ENCODE peak calls at places on chromosomes 4 and X, in four cellular contexts. M, B, K and O are unnamed samples.

GRCh38 chr4:137226221-137226620 is 306.1 kb downstream of the PCDH18 start:
- DNase-seq in M (no peak), K (no peak), B (no peak), O (no peak)

GRCh38 chr4:106609917-106610316 is 241.3 kb upstream of the GIMD1 start:
- DNase-seq in M (no peak), B (no peak), K (no peak), O (no peak)

GRCh38 chrX:24148535-24149345 is 789 bp upstream of the ZFX start:
- DNase-seq in M (peak; percentile 63), K (no peak), B (peak; percentile 23), O (peak; percentile 10)

GRCh38 chrX:7446815-7447214 is 298.9 kb upstream of the PUDP start:
- DNase-seq in M (no peak), B (no peak), K (no peak), O (no peak)

GRCh38 chr4:16264798-16265197 is 38.5 kb upstream of the TAPT1 start:
- DNase-seq in B (peak; percentile 36), M (peak; percentile 30), K (no peak), O (no peak)

GRCh38 chr4:91116861-91117260 is 989.7 kb downstream of the CCSER1 start:
- DNase-seq in K (no peak), M (peak; percentile 6), B (no peak), O (no peak)

GRCh38 chr4:140092094-140092820 is 61.7 kb downstream of the MAML3 start:
- DNase-seq in B (no peak), M (peak; percentile 53), K (no peak), O (peak; percentile 70)

GRCh38 chr4:121642876-121643585 is 53.7 kb downstream of the ANXA5 start:
- DNase-seq in M (no peak), K (no peak), B (peak; percentile 10), O (no peak)

GRCh38 chr4:3263053-3263958 is 14.3 kb downstream of the MSANTD1 start:
- DNase-seq in K (no peak), B (no peak), M (no peak), O (peak; percentile 6)

GRCh38 chr4:121991968-121992367 is 40.1 kb upstream of the TRPC3 start:
- DNase-seq in B (no peak), K (no peak), M (no peak), O (no peak)

GRCh38 chrX:23246001-23246400 is 88.6 kb upstream of the PTCHD1 start:
- DNase-seq in B (no peak), M (no peak), K (no peak), O (no peak)

GRCh38 chrX:150164971-150165605 is 198.0 kb upstream of the MAMLD1 start:
- DNase-seq in M (no peak), B (no peak), K (no peak), O (no peak)

GRCh38 chrX:66074920-66075879 is 35.3 kb upstream of the VSIG4 start:
- DNase-seq in K (no peak), M (no peak), B (no peak), O (no peak)

GRCh38 chr4:149264093-149264733 is 551.4 kb downstream of the IQCM start:
- DNase-seq in K (peak; percentile 31), M (peak; percentile 55), B (peak; percentile 50), O (peak; percentile 43)

GRCh38 chrX:103356023-103356798 is at the start of gene TCEAL9:
- DNase-seq in K (peak; percentile 11), M (peak; percentile 74), B (peak; percentile 51), O (peak; percentile 36)

GRCh38 chr4:53858744-53859143 is 205.7 kb downstream of the CHIC2 start:
- DNase-seq in K (no peak), B (no peak), M (no peak), O (no peak)

GRCh38 chr4:37758226-37758625 is 68.3 kb upstream of the PGM2 start:
- DNase-seq in B (peak; percentile 44), M (no peak), K (no peak), O (no peak)

GRCh38 chrX:71315917-71316316 is 14.4 kb downstream of the ITGB1BP2 start:
- DNase-seq in K (no peak), B (no peak), M (no peak), O (no peak)

GRCh38 chr4:155780773-155781172 is 22.0 kb downstream of the GUCY1B1 start:
- DNase-seq in B (no peak), K (no peak), M (no peak), O (no peak)

GRCh38 chr4:140372607-140373327 is 679 bp upstream of the SCOC start:
- DNase-seq in M (peak; percentile 16), K (peak; percentile 31), B (peak; percentile 16), O (no peak)

GRCh38 chr4:38621004-38621684 is 42.9 kb upstream of the KLF3 start:
- DNase-seq in K (peak; percentile 45), M (peak; percentile 87), B (peak; percentile 44), O (no peak)

GRCh38 chrX:20995829-20996228 is 378.4 kb upstream of the CNKSR2 start:
- DNase-seq in M (no peak), K (no peak), B (no peak), O (no peak)

GRCh38 chr4:141871086-141871485 is 234.7 kb downstream of the IL15 start:
- DNase-seq in M (no peak), K (no peak), B (no peak), O (no peak)

GRCh38 chrX:77527233-77528001 is 80.2 kb downstream of the FGF16 start:
- DNase-seq in M (no peak), B (no peak), K (peak; percentile 41), O (peak; percentile 18)

GRCh38 chr4:152778656-152779512 is 646 bp downstream of the TIGD4 start:
- DNase-seq in B (peak; percentile 3), M (peak; percentile 5), K (no peak), O (peak; percentile 53)

GRCh38 chr4:8560265-8561047 is 19.7 kb upstream of the GPR78 start:
- DNase-seq in M (peak; percentile 19), K (no peak), B (no peak), O (no peak)

GRCh38 chr4:169383724-169384123 is 113.0 kb upstream of the SH3RF1 start:
- DNase-seq in K (no peak), M (peak; percentile 10), B (no peak), O (no peak)

GRCh38 chr4:73259552-73260140 is 1.0 kb upstream of the ANKRD17 start:
- DNase-seq in K (no peak), B (peak; percentile 9), M (no peak), O (no peak)

GRCh38 chr4:35511851-35512250 is 732.5 kb downstream of the ARAP2 start:
- DNase-seq in K (no peak), M (no peak), B (no peak), O (no peak)

GRCh38 chrX:10854594-10854993 is 234.2 kb upstream of the MID1 start:
- DNase-seq in M (no peak), B (peak; percentile 1), K (no peak), O (no peak)

GRCh38 chrX:267771-268261 is 13.4 kb upstream of the PLCXD1 start:
- DNase-seq in B (no peak), K (no peak), M (no peak), O (peak; percentile 16)
- TF ChIP-seq HMGXB4 in B (no peak), K (no peak), M (no peak), O (no peak)

GRCh38 chrX:154530286-154530685 is 14.3 kb upstream of the FAM3A start:
- DNase-seq in M (peak; percentile 49), B (no peak), K (no peak), O (no peak)

GRCh38 chrX:154531626-154532025 is 15.0 kb downstream of the G6PD start:
- DNase-seq in K (no peak), M (peak; percentile 64), B (no peak), O (no peak)

GRCh38 chrX:154525606-154526490 is 9.8 kb upstream of the FAM3A start:
- DNase-seq in M (peak; percentile 57), B (no peak), K (no peak), O (no peak)

GRCh38 chrX:154526901-154527675 is 11.1 kb upstream of the FAM3A start:
- DNase-seq in B (peak; percentile 56), K (peak; percentile 68), M (peak; percentile 89), O (peak; percentile 73)

GRCh38 chrX:154529206-154529612 is 13.2 kb upstream of the FAM3A start:
- DNase-seq in B (peak; percentile 45), M (peak; percentile 80), K (no peak), O (no peak)
- TF ChIP-seq MAX in B (no peak), M (no peak), K (no peak), O (no peak)

DNA sequence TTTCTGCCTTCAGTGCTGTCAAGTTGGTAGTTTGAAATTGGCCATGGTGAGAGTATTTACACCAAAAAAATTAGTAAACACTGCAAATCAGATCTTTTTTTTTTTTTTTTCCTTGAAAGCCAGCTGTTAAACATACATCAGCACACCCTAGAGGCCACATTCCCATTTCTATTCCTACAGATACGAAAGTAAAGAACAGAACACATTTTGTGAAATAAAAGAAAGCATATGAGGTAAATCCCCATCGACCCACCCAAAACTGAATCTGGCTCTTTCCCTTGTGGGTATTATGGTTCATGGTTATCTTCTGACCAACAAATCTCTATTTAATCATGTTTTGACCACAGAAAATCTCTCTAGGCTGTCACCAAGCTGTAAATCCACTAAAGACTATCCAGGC is 41.8 kb upstream of the AP1AR start:
- DNase-seq in B (no peak), M (peak; percentile 26), K (no peak), O (no peak)
- TF ChIP-seq USF2 in B (no peak), M (no peak), K (no peak), O (no peak)

GRCh38 chrX:8988456-8988855 is 45.5 kb downstream of the FAM9B start:
- DNase-seq in M (peak; percentile 1), K (no peak), B (peak; percentile 0), O (no peak)
- TF ChIP-seq HMGXB4 in M (no peak), K (no peak), B (no peak), O (no peak)

GRCh38 chr4:133147922-133148689 is 988 bp upstream of the PCDH10 start:
- DNase-seq in B (no peak), M (peak; percentile 58), K (no peak), O (no peak)
- TF ChIP-seq MAX in B (no peak), M (peak; percentile 36), K (no peak), O (no peak)

DNA sequence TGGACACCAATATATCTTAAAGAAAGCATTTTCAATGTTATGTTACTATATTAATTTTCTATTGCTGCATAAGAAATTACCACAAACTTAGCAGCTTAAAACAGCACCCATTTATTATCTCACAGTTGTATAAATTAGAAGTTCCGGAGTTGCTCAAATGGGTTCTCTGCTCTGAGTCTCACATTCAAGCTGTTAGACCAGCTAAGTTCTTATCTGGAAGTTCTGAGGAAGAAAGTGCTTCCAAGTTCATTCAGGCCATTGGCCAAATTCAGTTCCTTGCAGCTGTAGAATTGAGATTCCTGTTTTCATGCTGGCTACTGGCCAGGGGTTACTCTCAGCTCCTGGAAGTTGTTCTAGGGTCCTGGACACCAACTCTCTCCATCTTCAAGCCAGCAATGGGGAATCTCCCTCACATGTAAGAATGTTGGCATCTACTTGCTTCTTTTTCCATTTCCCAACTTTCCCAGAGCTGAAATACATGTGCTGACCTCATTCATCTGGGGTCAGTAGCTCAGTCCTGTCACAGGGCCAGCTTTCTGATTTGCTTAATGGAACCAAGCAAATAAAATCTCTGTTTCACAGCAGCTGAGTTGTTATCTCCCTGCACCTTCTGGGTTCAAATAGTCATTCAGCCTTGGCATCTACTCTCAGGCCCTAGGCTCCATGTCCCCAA is 99.6 kb upstream of the INTU start:
- DNase-seq in M (no peak), B (no peak), K (no peak), O (no peak)
- TF ChIP-seq USF2 in M (no peak), B (no peak), K (no peak), O (no peak)